ENCODE peak calls at places on chromosomes 1 and 21, in seven cellular contexts. E is heart right ventricle; I is activated CD4-positive, alpha-beta T cell treated with anti-CD3 and anti-CD28 coated beads, Interleukin-2, amount 10 ng/mL, durations not matched to agents 7 days and 5 days; N is activated T-cell treated with anti-CD3 and anti-CD28 coated beads for 1 hour; K is stimulated activated CD8-positive, alpha-beta memory T cell treated with anti-CD3 and anti-CD28 coated beads, Interleukin-12 subunit alpha, Interleukin-12 subunit beta, amount 100 ng/mL, for 4 hours; W is stimulated activated CD4-positive, alpha-beta T cell treated with anti-CD3 and anti-CD28 coated beads, Interleukin-2, amount 100 ng/mL, for 24 hours; T is CD8-positive, alpha-beta T cell. D is an unnamed sample.

GRCh38 chr1:115507256-115507589 is 134.5 kb upstream of the VANGL1 start:
- DNase-seq in E (no peak), I (no peak), N (no peak), K (no peak), W (no peak), T (no peak), D (no peak)

GRCh38 chr1:42209516-42210370 is 45.2 kb upstream of the GUCA2A start:
- DNase-seq in E (no peak), I (no peak), N (no peak), K (no peak), W (no peak), T (no peak), D (no peak)

GRCh38 chr1:114510235-114511047 is 562 bp downstream of the TRIM33 start:
- DNase-seq in E (peak; percentile 38), I (peak; percentile 45), N (peak; percentile 19), K (peak; percentile 4), W (peak; percentile 53), T (peak; percentile 43), D (no peak)

GRCh38 chr1:65824103-65824502 is 31.4 kb downstream of the PDE4B start:
- DNase-seq in E (no peak), I (no peak), N (no peak), K (no peak), W (no peak), T (no peak), D (no peak)

GRCh38 chr1:7561936-7562728 is 209.0 kb upstream of the VAMP3 start:
- DNase-seq in E (no peak), I (no peak), N (no peak), K (no peak), W (no peak), T (no peak), D (no peak)

GRCh38 chr21:37787456-37787855 is 128.8 kb downstream of the KCNJ6 start:
- DNase-seq in E (no peak), I (no peak), N (no peak), K (no peak), W (no peak), T (no peak), D (no peak)

GRCh38 chr1:232127190-232127589 is 500.6 kb downstream of the DISC1 start:
- DNase-seq in E (no peak), I (no peak), N (no peak), K (no peak), W (no peak), T (no peak), D (no peak)

GRCh38 chr1:54459714-54460113 is 53.5 kb upstream of the SSBP3 start:
- DNase-seq in E (no peak), I (no peak), N (no peak), K (no peak), W (no peak), T (no peak), D (no peak)

GRCh38 chr1:53378932-53379661 is 51.2 kb upstream of the LRP8 start:
- DNase-seq in E (no peak), I (no peak), N (no peak), K (no peak), W (no peak), T (no peak), D (no peak)

GRCh38 chr21:34958040-34958439 is 91.1 kb downstream of the RUNX1 start:
- DNase-seq in E (no peak), I (no peak), N (no peak), K (no peak), W (no peak), T (no peak), D (no peak)

GRCh38 chr1:234604726-234605492 is 5.1 kb downstream of the IRF2BP2 start:
- DNase-seq in E (no peak), I (no peak), N (no peak), K (no peak), W (no peak), T (no peak), D (no peak)

GRCh38 chr1:237181731-237182317 is 139.8 kb downstream of the RYR2 start:
- DNase-seq in E (no peak), I (no peak), N (no peak), K (no peak), W (no peak), T (no peak), D (no peak)

GRCh38 chr1:248599396-248599795 is 1.9 kb upstream of the OR2T10 start:
- DNase-seq in E (no peak), I (no peak), N (no peak), K (no peak), W (no peak), T (no peak), D (no peak)

GRCh38 chr1:218473527-218473926 is 128.4 kb downstream of the TGFB2 start:
- DNase-seq in E (no peak), I (no peak), N (no peak), K (no peak), W (no peak), T (no peak), D (no peak)

GRCh38 chr1:7186382-7187120 is 401.3 kb downstream of the CAMTA1 start:
- DNase-seq in E (no peak), I (no peak), N (no peak), K (no peak), W (no peak), T (no peak), D (no peak)

GRCh38 chr1:111690306-111690617 is 48.9 kb downstream of the INKA2 start:
- DNase-seq in E (no peak), I (no peak), N (no peak), K (no peak), W (no peak), T (no peak), D (no peak)

GRCh38 chr1:206715120-206715519 is 30.4 kb downstream of the MAPKAPK2 start:
- DNase-seq in E (no peak), I (no peak), N (no peak), K (no peak), W (no peak), T (no peak), D (no peak)

GRCh38 chr1:206100226-206100780 is 16.9 kb downstream of the AVPR1B start:
- DNase-seq in E (no peak), I (no peak), N (no peak), K (no peak), W (no peak), T (no peak), D (no peak)

GRCh38 chr1:171310661-171311087 is 3.3 kb upstream of the FMO4 start:
- DNase-seq in E (no peak), I (no peak), N (no peak), K (no peak), W (no peak), T (no peak), D (no peak)

GRCh38 chr1:116495534-116495933 is 75.3 kb downstream of the CD58 start:
- DNase-seq in E (peak; percentile 39), I (no peak), N (no peak), K (no peak), W (no peak), T (no peak), D (no peak)

GRCh38 chr1:168783831-168784230 is 54.8 kb upstream of the DPT start:
- DNase-seq in E (no peak), I (no peak), N (no peak), K (no peak), W (no peak), T (no peak), D (no peak)

GRCh38 chr1:220217383-220217988 is 54.8 kb downstream of the RAB3GAP2 start:
- DNase-seq in E (no peak), I (peak; percentile 7), N (no peak), K (no peak), W (no peak), T (no peak), D (no peak)

GRCh38 chr21:39610705-39611104 is 2.0 kb upstream of the B3GALT5 start:
- DNase-seq in E (no peak), I (no peak), N (no peak), K (no peak), W (no peak), T (no peak), D (no peak)

GRCh38 chr1:76237201-76237600 is 162.7 kb downstream of the ST6GALNAC3 start:
- DNase-seq in E (no peak), I (no peak), N (no peak), K (no peak), W (no peak), T (no peak), D (no peak)

GRCh38 chr21:23452384-23453083 is 2154.7 kb downstream of the MRPL39 start:
- DNase-seq in E (no peak), I (no peak), N (no peak), K (no peak), W (no peak), T (no peak), D (no peak)

GRCh38 chr1:221228594-221228993 is 349.4 kb downstream of the HLX start:
- DNase-seq in E (no peak), I (no peak), N (no peak), K (no peak), W (no peak), T (no peak), D (no peak)

GRCh38 chr1:67264899-67265298 is 42.8 kb upstream of the IL12RB2 start:
- DNase-seq in E (no peak), I (no peak), N (no peak), K (no peak), W (no peak), T (no peak), D (no peak)

GRCh38 chr1:150793231-150793630 is 14.8 kb downstream of the CTSK start:
- DNase-seq in E (no peak), I (no peak), N (no peak), K (no peak), W (no peak), T (no peak), D (no peak)

GRCh38 chr1:6794164-6794563 is 8.9 kb downstream of the CAMTA1 start:
- DNase-seq in E (no peak), I (peak; percentile 22), N (no peak), K (no peak), W (no peak), T (no peak), D (no peak)

GRCh38 chr1:46724991-46725735 is 6.2 kb upstream of the EFCAB14 start:
- DNase-seq in E (peak; percentile 22), I (peak; percentile 81), N (peak; percentile 55), K (peak; percentile 19), W (peak; percentile 71), T (peak; percentile 69), D (no peak)

D was measured in upper lobe of left lung.